ENCODE peak calls at places on chromosomes 2 and 18, in nine cellular contexts. P is kidney, W is activated T-helper 1 cell treated with Interleukin-2 at 50 U/mL for 16 hours, J is mucosa of gallbladder, H is fibroblast of the conjunctiva, M is NCI-H82, U is Calu3, N is amniotic epithelial cell, L is frontal cortex. R is an unnamed sample.

GRCh38 chr2:233227579-233227978 is 23.9 kb upstream of the ATG16L1 start:
- DNase-seq in W (no peak), U (no peak), L (no peak), J (no peak), H (no peak), M (no peak), P (no peak), N (no peak), R (no peak)

GRCh38 chr18:6776193-6776592 is 46.7 kb downstream of the ARHGAP28 start:
- DNase-seq in L (no peak), J (peak), M (peak), N (peak), P (no peak), H (peak), U (no peak), W (no peak), R (peak)

GRCh38 chr2:62046141-62046540 is 140.7 kb downstream of the COMMD1 start:
- DNase-seq in L (no peak), J (no peak), M (no peak), N (no peak), W (no peak), U (no peak), H (no peak), P (no peak), R (no peak)

GRCh38 chr2:75920721-75921551 is 210.2 kb upstream of the GCFC2 start:
- DNase-seq in H (no peak), J (no peak), N (no peak), U (no peak), L (no peak), M (no peak), P (no peak), W (no peak), R (no peak)

GRCh38 chr2:119011162-119011909 is 69.3 kb downstream of the MARCO start:
- DNase-seq in U (peak), J (peak), N (peak), L (peak), M (peak), H (peak), W (no peak), P (peak), R (peak)

GRCh38 chr2:25249785-25250184 is 81.4 kb upstream of the POMC start:
- DNase-seq in P (no peak), M (no peak), U (no peak), W (no peak), N (no peak), H (no peak), J (no peak), L (no peak), R (no peak)

GRCh38 chr2:178280261-178280852 is 86.0 kb downstream of the OSBPL6 start:
- DNase-seq in L (no peak), P (no peak), M (peak), J (peak), H (peak), U (peak), W (no peak), N (peak), R (no peak)

GRCh38 chr2:9434484-9434883 is 11.0 kb downstream of the CPSF3 start:
- DNase-seq in U (no peak), W (no peak), M (no peak), L (no peak), N (no peak), J (no peak), H (no peak), P (no peak), R (no peak)

GRCh38 chr2:145460151-145460550 is 940.2 kb upstream of the ZEB2 start:
- DNase-seq in U (no peak), P (no peak), N (peak), M (no peak), W (no peak), J (no peak), H (no peak), L (no peak), R (no peak)

GRCh38 chr2:190441564-190441963 is 33.4 kb downstream of the MFSD6 start:
- DNase-seq in P (no peak), N (no peak), H (no peak), W (no peak), M (no peak), U (no peak), L (no peak), J (no peak), R (no peak)

GRCh38 chr2:670637-671036 is 6.6 kb downstream of the TMEM18 start:
- DNase-seq in J (no peak), L (no peak), H (no peak), P (no peak), W (no peak), U (no peak), N (no peak), M (no peak), R (no peak)

GRCh38 chr2:109317471-109318090 is 188.6 kb downstream of the SH3RF3 start:
- DNase-seq in N (no peak), J (no peak), H (no peak), U (no peak), M (no peak), P (no peak), L (no peak), W (no peak), R (no peak)

GRCh38 chr2:222518570-222519381 is 94.4 kb downstream of the SGPP2 start:
- DNase-seq in H (peak), W (no peak), N (peak), L (no peak), U (no peak), P (no peak), M (no peak), J (peak), R (peak)

GRCh38 chr2:192159215-192159614 is 35.5 kb downstream of the TMEFF2 start:
- DNase-seq in L (no peak), J (no peak), N (no peak), M (no peak), W (no peak), H (no peak), U (no peak), P (no peak), R (no peak)

GRCh38 chr18:76130845-76131244 is 364.2 kb downstream of the ZNF516 start:
- DNase-seq in U (no peak), N (no peak), L (no peak), H (no peak), J (no peak), P (no peak), W (no peak), M (no peak), R (no peak)

GRCh38 chr2:156800065-156800556 is 363.9 kb downstream of the GPD2 start:
- DNase-seq in J (no peak), P (no peak), L (no peak), M (peak), N (no peak), U (no peak), W (no peak), H (no peak), R (no peak)

GRCh38 chr18:49045585-49045984 is 94.8 kb upstream of the SMAD7 start:
- DNase-seq in J (no peak), W (no peak), L (no peak), U (no peak), H (no peak), N (no peak), P (no peak), M (no peak), R (no peak)

GRCh38 chr18:76709659-76710645 is 112.4 kb upstream of the ZNF236 start:
- DNase-seq in U (peak), N (peak), W (peak), L (peak), P (peak), H (peak), J (peak), M (peak), R (no peak)

GRCh38 chr18:56926740-56927139 is 220.1 kb upstream of the BOD1L2 start:
- DNase-seq in J (no peak), H (no peak), W (no peak), P (no peak), L (no peak), N (no peak), U (no peak), M (no peak), R (no peak)

GRCh38 chr2:237475704-237476107 is 11.3 kb upstream of the MLPH start:
- DNase-seq in J (no peak), U (peak), N (peak), L (no peak), W (no peak), M (peak), P (no peak), H (no peak), R (no peak)

GRCh38 chr18:36805105-36805504 is 23.7 kb downstream of the TPGS2 start:
- DNase-seq in L (no peak), J (no peak), P (no peak), N (no peak), W (no peak), U (no peak), M (no peak), H (no peak), R (no peak)

GRCh38 chr18:5164903-5165302 is 32.2 kb downstream of the AKAIN1 start:
- DNase-seq in N (no peak), P (no peak), M (no peak), H (no peak), W (no peak), U (no peak), L (no peak), J (no peak), R (no peak)

GRCh38 chr2:131030478-131030971 is 62.7 kb downstream of the FAM168B start:
- DNase-seq in U (no peak), P (peak), L (no peak), W (no peak), J (no peak), H (no peak), N (no peak), M (no peak), R (no peak)

GRCh38 chr2:121659933-121660332 is 10.7 kb upstream of the CLASP1 start:
- DNase-seq in U (no peak), J (no peak), M (no peak), H (no peak), N (no peak), W (no peak), L (no peak), P (no peak), R (no peak)

GRCh38 chr2:118530976-118531375 is 316.5 kb downstream of the EN1 start:
- DNase-seq in U (no peak), W (no peak), H (peak), L (no peak), N (no peak), J (no peak), P (no peak), M (no peak), R (peak)

GRCh38 chr2:24814498-24814897 is 21.3 kb downstream of the CENPO start:
- DNase-seq in M (no peak), U (no peak), W (no peak), L (no peak), J (no peak), H (no peak), N (no peak), P (no peak), R (no peak)

GRCh38 chr2:110991951-110992350 is 128.8 kb upstream of the BCL2L11 start:
- DNase-seq in H (no peak), P (no peak), N (no peak), W (no peak), L (no peak), U (no peak), M (no peak), J (no peak), R (no peak)

GRCh38 chr18:23136326-23137092 is 1.2 kb downstream of the CABLES1 start:
- DNase-seq in U (peak), H (no peak), P (peak), M (peak), N (no peak), L (peak), J (peak), W (no peak), R (no peak)

GRCh38 chr2:234633581-234634230 is 136.8 kb upstream of the ARL4C start:
- DNase-seq in U (no peak), L (no peak), J (no peak), H (no peak), M (no peak), P (no peak), N (no peak), W (no peak), R (no peak)

GRCh38 chr2:67656875-67657274 is 259.7 kb downstream of the ETAA1 start:
- DNase-seq in W (no peak), N (no peak), P (no peak), J (no peak), L (no peak), M (no peak), H (no peak), U (no peak), R (no peak)

GRCh38 chr2:240600451-240600961 is 14.0 kb downstream of the CAPN10 start:
- DNase-seq in U (no peak), W (no peak), P (peak), L (no peak), J (no peak), H (no peak), N (no peak), M (no peak), R (no peak)

GRCh38 chr2:70516596-70516995 is 37.0 kb downstream of the TGFA start:
- DNase-seq in W (no peak), H (no peak), J (no peak), P (no peak), M (no peak), L (peak), U (no peak), N (no peak), R (no peak)

GRCh38 chr2:233058717-233059546 is 1.2 kb upstream of the INPP5D start:
- DNase-seq in W (no peak), N (no peak), M (no peak), P (no peak), L (no peak), U (no peak), H (no peak), J (no peak), R (no peak)

GRCh38 chr18:39946623-39947061 is 2008.4 kb upstream of the PIK3C3 start:
- DNase-seq in H (peak), P (no peak), U (peak), N (peak), W (no peak), M (no peak), J (no peak), L (no peak), R (peak)

R was measured in GM04504.